ENCODE peak calls at places on chromosome 22, in five cellular contexts. D is psoas muscle, G is kidney, T is mucosa of descending colon, B is body of pancreas. J is an unnamed sample. For H3K9me3, H3K4me1 and H3K36me3, the result is how much of the 10 kb centered on the place peaks cover.

GRCh38 chr22:40033586-40034380 is 39.0 kb downstream of the FAM83F start:
- DNase-seq in B (no peak), T (no peak), G (no peak), D (no peak), J (no peak)

GRCh38 chr22:19287889-19288288 is 3.6 kb downstream of the CLTCL1 start:
- DNase-seq in B (no peak), G (no peak), T (no peak), D (no peak), J (no peak)

GRCh38 chr22:19035474-19036228 is 86.6 kb downstream of the DGCR2 start:
- DNase-seq in T (no peak), D (no peak), G (peak), B (no peak), J (peak)

GRCh38 chr22:24592846-24593809 is at the start of gene LRRC75B:
- DNase-seq in T (peak), D (peak), G (peak), B (peak), J (peak)

GRCh38 chr22:22684605-22685561 is 40.5 kb downstream of the GGTLC2 start:
- DNase-seq in D (no peak), T (peak), G (no peak), B (peak), J (no peak)

GRCh38 chr22:32378703-32379272 is 21.1 kb downstream of the RFPL3 start:
- DNase-seq in G (no peak), B (no peak), T (no peak), D (no peak), J (peak)

GRCh38 chr22:45548991-45549736 is 46.5 kb downstream of the FBLN1 start:
- DNase-seq in B (no peak), G (peak), T (no peak), D (peak), J (no peak)

GRCh38 chr22:23655891-23656475 is 23.9 kb upstream of the DRICH1 start:
- DNase-seq in T (no peak), D (no peak), B (no peak), G (peak), J (no peak)

GRCh38 chr22:38713921-38714320 is 8.2 kb downstream of the GTPBP1 start:
- DNase-seq in T (no peak), B (no peak), G (no peak), D (no peak), J (no peak)

GRCh38 chr22:29716814-29717213 is 3.0 kb upstream of the CABP7 start:
- DNase-seq in T (no peak), G (no peak), B (peak), D (peak), J (peak)

GRCh38 chr22:30170126-30170525 is 76.4 kb downstream of the LIF start:
- DNase-seq in G (no peak), T (no peak), D (no peak), B (no peak), J (no peak)

GRCh38 chr22:50595189-50595588 is 5.4 kb upstream of the MAPK8IP2 start:
- DNase-seq in B (no peak), D (no peak), G (no peak), T (no peak), J (no peak)

GRCh38 chr22:31707519-31707918 is 42.4 kb downstream of the PRR14L start:
- DNase-seq in D (no peak), T (no peak), B (no peak), G (no peak), J (no peak)

GRCh38 chr22:20607157-20607907 is 99.9 kb downstream of the MED15 start:
- DNase-seq in D (no peak), B (no peak), T (no peak), G (no peak), J (no peak)

GRCh38 chr22:50271011-50271394 is 823 bp upstream of the MAPK11 start:
- DNase-seq in T (no peak), G (no peak), B (no peak), D (no peak), J (no peak)

GRCh38 chr22:30640839-30641430 is 5.4 kb downstream of the SLC35E4 start:
- DNase-seq in D (no peak), B (no peak), T (no peak), G (peak), J (no peak)

GRCh38 chr22:45170001-45170466 is 6.3 kb downstream of the NUP50 start:
- DNase-seq in B (no peak), D (no peak), T (no peak), G (no peak), J (peak)

GRCh38 chr22:25059438-25059837 is 106.9 kb downstream of the KIAA1671 start:
- DNase-seq in G (no peak), D (no peak), T (no peak), B (no peak), J (no peak)

GRCh38 chr22:40855104-40855959 is 1.1 kb downstream of the ST13 start:
- DNase-seq in T (no peak), B (no peak), D (peak), G (no peak), J (no peak)

GRCh38 chr22:49969751-49970527 is 9.4 kb downstream of the PIM3 start:
- DNase-seq in B (peak), G (peak), D (peak), T (peak), J (no peak)

GRCh38 chr22:30697975-30698374 is 3.3 kb downstream of the OSBP2 start:
- DNase-seq in T (no peak), D (no peak), B (no peak), G (no peak), J (no peak)

GRCh38 chr22:25085930-25086901 is 113.4 kb upstream of the CRYBB3 start:
- DNase-seq in D (peak), G (peak), B (no peak), T (no peak), J (no peak)

GRCh38 chr22:27984001-27984695 is 65.1 kb upstream of the PITPNB start:
- DNase-seq in T (no peak), G (no peak), B (no peak), D (no peak), J (no peak)

GRCh38 chr22:20578192-20578591 is 70.8 kb downstream of the MED15 start:
- DNase-seq in B (no peak), G (no peak), D (no peak), T (no peak), J (no peak)

GRCh38 chr22:33706100-33706499 is 214.2 kb downstream of the LARGE1 start:
- DNase-seq in D (no peak), B (no peak), G (no peak), T (no peak), J (no peak)

GRCh38 chr22:17867160-17867785 is 93.0 kb upstream of the BID start:
- DNase-seq in T (peak), B (no peak), D (no peak), G (peak), J (no peak)

GRCh38 chr22:20509344-20510047 is 2.1 kb downstream of the MED15 start:
- DNase-seq in D (peak), G (peak), B (peak), T (no peak), J (peak)

GRCh38 chr22:16654882-16655281 is 62.3 kb upstream of the CCT8L2 start:
- DNase-seq in G (no peak), B (no peak), T (no peak), D (no peak), J (no peak)

GRCh38 chr22:33584152-33584551 is 336.1 kb downstream of the LARGE1 start:
- DNase-seq in T (no peak), G (no peak), D (no peak), B (no peak), J (no peak)

GRCh38 chr22:17816649-17817048 is 42.4 kb upstream of the BID start:
- DNase-seq in G (no peak), D (no peak), T (no peak), B (no peak), J (no peak)

GRCh38 chr22:47417699-47418098 is 655.2 kb downstream of the TBC1D22A start:
- DNase-seq in T (no peak), B (no peak), G (peak), D (no peak), J (peak)
- H3K9me3 ChIP-seq in T (under half), B (under half), G (under half), D (under half), J (under half)

GRCh38 chr22:37566903-37567798 is 6.9 kb downstream of the CDC42EP1 start:
- DNase-seq in G (peak), T (peak), B (peak), D (peak), J (peak)
- H3K4me1 ChIP-seq in G (half or more), T (half or more), B (half or more), D (under half), J (half or more)

GRCh38 chr22:26496456-26496855 is 12.8 kb downstream of the SRRD start:
- DNase-seq in B (no peak), G (no peak), D (no peak), T (no peak), J (no peak)
- H3K36me3 ChIP-seq in B (under half), G (under half), D (half or more), T (under half), J (under half)

GRCh38 chr22:48677621-48678020 is 1150.1 kb downstream of the BRD1 start:
- DNase-seq in D (no peak), T (no peak), B (no peak), G (peak), J (no peak)

GRCh38 chr22:48679656-48680555 is 1147.8 kb downstream of the BRD1 start:
- DNase-seq in G (peak), B (no peak), D (no peak), T (no peak), J (no peak)

GRCh38 chr22:48682517-48682916 is 1145.2 kb downstream of the BRD1 start:
- DNase-seq in G (no peak), D (no peak), T (no peak), B (no peak), J (no peak)

GRCh38 chr22:48678171-48679135 is 1149.2 kb downstream of the BRD1 start:
- DNase-seq in B (no peak), D (no peak), T (no peak), G (peak), J (no peak)

GRCh38 chr22:48680601-48681000 is 1147.1 kb downstream of the BRD1 start:
- DNase-seq in B (no peak), T (no peak), G (peak), D (no peak), J (no peak)
- H3K9me3 ChIP-seq in B (under half), T (under half), G (under half), D (under half), J (under half)

GRCh38 chr22:35839811-35840739 is 122.4 kb downstream of the APOL5 start:
- DNase-seq in G (peak), T (peak), B (peak), D (peak), J (peak)
- H3K4me1 ChIP-seq in G (under half), T (under half), B (under half), D (half or more), J (under half)

GRCh38 chr22:43994416-43994815 is 29.7 kb upstream of the PARVB start:
- DNase-seq in T (no peak), B (no peak), D (no peak), G (no peak), J (no peak)
- H3K36me3 ChIP-seq in T (under half), B (under half), D (half or more), G (under half), J (under half)

GRCh38 chr22:37635157-37635556 is 4.3 kb upstream of the SH3BP1 start:
- DNase-seq in B (no peak), T (no peak), G (no peak), D (no peak), J (no peak)
- H3K9me3 ChIP-seq in B (under half), T (under half), G (under half), D (under half), J (under half)

GRCh38 chr22:36352775-36353507 is 34.8 kb downstream of the MYH9 start:
- DNase-seq in D (peak), T (peak), B (peak), G (no peak), J (no peak)

GRCh38 chr22:36355362-36355761 is 32.4 kb downstream of the MYH9 start:
- DNase-seq in G (no peak), B (no peak), D (no peak), T (peak), J (no peak)

GRCh38 chr22:36350751-36351594 is 36.8 kb downstream of the MYH9 start:
- DNase-seq in B (peak), D (no peak), G (peak), T (no peak), J (no peak)

GRCh38 chr22:36349726-36350125 is 38.0 kb downstream of the MYH9 start:
- DNase-seq in D (no peak), T (no peak), B (no peak), G (no peak), J (no peak)

GRCh38 chr22:36351921-36352774 is 35.6 kb downstream of the MYH9 start:
- DNase-seq in G (peak), T (no peak), D (no peak), B (no peak), J (peak)
- H3K4me1 ChIP-seq in G (under half), T (under half), D (half or more), B (half or more), J (half or more)